ENCODE peak calls at places on chromosomes 6 and 20, in four cellular contexts. H, K, Y and L are unnamed samples.

GRCh38 chr6:18155273-18155863 is at the start of gene KDM1B:
- DNase-seq in H (peak; percentile 100), K (peak; percentile 86), Y (peak; percentile 96), L (peak; percentile 99)

GRCh38 chr6:18044108-18044783 is 56.8 kb upstream of the KIF13A start:
- DNase-seq in H (no peak), K (no peak), Y (no peak), L (no peak)

GRCh38 chr6:18076231-18076630 is 46.2 kb downstream of the NHLRC1 start:
- DNase-seq in H (no peak), K (no peak), Y (no peak), L (no peak)

GRCh38 chr20:63314015-63314471 is 21.1 kb downstream of the COL20A1 start:
- DNase-seq in H (no peak), K (no peak), Y (no peak), L (no peak)

GRCh38 chr6:80457044-80457933 is 350.8 kb downstream of the BCKDHB start:
- DNase-seq in H (no peak), K (no peak), Y (no peak), L (no peak)

GRCh38 chr6:132712366-132712765 is 1.5 kb downstream of the VNN1 start:
- DNase-seq in H (no peak), K (no peak), Y (no peak), L (no peak)

GRCh38 chr20:39259010-39259803 is 297.1 kb downstream of the DHX35 start:
- DNase-seq in H (no peak), K (no peak), Y (no peak), L (no peak)

GRCh38 chr20:42024653-42025052 is 406.5 kb upstream of the CHD6 start:
- DNase-seq in H (no peak), K (no peak), Y (no peak), L (peak; percentile 69)

GRCh38 chr6:17589402-17590116 is 10.5 kb upstream of the FAM8A1 start:
- DNase-seq in H (no peak), K (no peak), Y (peak; percentile 24), L (no peak)

GRCh38 chr6:16239090-16239797 is 857 bp downstream of the GMPR start:
- DNase-seq in H (no peak), K (no peak), Y (no peak), L (peak; percentile 30)

GRCh38 chr20:54194724-54195438 is 13.0 kb upstream of the PFDN4 start:
- DNase-seq in H (no peak), K (no peak), Y (peak; percentile 100), L (no peak)

GRCh38 chr6:132003516-132004178 is 52.5 kb upstream of the CCN2 start:
- DNase-seq in H (no peak), K (no peak), Y (no peak), L (no peak)

GRCh38 chr6:109182590-109182989 is 87.3 kb downstream of the CEP57L1 start:
- DNase-seq in H (no peak), K (no peak), Y (peak; percentile 31), L (no peak)

GRCh38 chr6:11069760-11070159 is 23.9 kb upstream of the SMIM13 start:
- DNase-seq in H (peak; percentile 24), K (no peak), Y (no peak), L (no peak)

GRCh38 chr20:43721429-43722152 is 5.2 kb downstream of the GTSF1L start:
- DNase-seq in H (no peak), K (no peak), Y (no peak), L (peak; percentile 20)

GRCh38 chr6:42841844-42842584 is 37.4 kb upstream of the RPL7L1 start:
- DNase-seq in H (no peak), K (no peak), Y (no peak), L (no peak)

GRCh38 chr6:97133071-97133470 is 149.9 kb downstream of the MMS22L start:
- DNase-seq in H (no peak), K (no peak), Y (no peak), L (no peak)

GRCh38 chr6:126030045-126030444 is 43.7 kb downstream of the TRMT11 start:
- DNase-seq in H (no peak), K (no peak), Y (no peak), L (no peak)

GRCh38 chr6:112979830-112980229 is 632.7 kb downstream of the RFPL4B start:
- DNase-seq in H (no peak), K (no peak), Y (no peak), L (no peak)

GRCh38 chr6:121932071-121933009 is 467.1 kb upstream of the HSF2 start:
- DNase-seq in H (no peak), K (no peak), Y (peak; percentile 10), L (peak; percentile 69)

GRCh38 chr6:136728976-136729515 is 63.2 kb downstream of the MAP3K5 start:
- DNase-seq in H (no peak), K (no peak), Y (no peak), L (no peak)

GRCh38 chr20:21156266-21156665 is 30.4 kb downstream of the KIZ start:
- DNase-seq in H (no peak), K (no peak), Y (no peak), L (no peak)

GRCh38 chr20:33132858-33133615 is 34.9 kb upstream of the BPIFA2 start:
- DNase-seq in H (no peak), K (no peak), Y (no peak), L (peak; percentile 21)

GRCh38 chr6:169959129-169960002 is 207.9 kb downstream of the ERMARD start:
- DNase-seq in H (no peak), K (no peak), Y (no peak), L (no peak)

GRCh38 chr20:1800777-1801176 is 94.4 kb upstream of the SIRPA start:
- DNase-seq in H (no peak), K (no peak), Y (no peak), L (no peak)

GRCh38 chr6:18820725-18821124 is 433.6 kb downstream of the RNF144B start:
- DNase-seq in H (no peak), K (no peak), Y (no peak), L (peak; percentile 19)

GRCh38 chr6:137039010-137039409 is 5.8 kb downstream of the IL20RA start:
- DNase-seq in H (no peak), K (no peak), Y (no peak), L (no peak)

GRCh38 chr20:45100563-45101245 is at the start of gene KCNS1:
- DNase-seq in H (peak; percentile 31), K (no peak), Y (peak; percentile 25), L (peak; percentile 79)

DNA sequence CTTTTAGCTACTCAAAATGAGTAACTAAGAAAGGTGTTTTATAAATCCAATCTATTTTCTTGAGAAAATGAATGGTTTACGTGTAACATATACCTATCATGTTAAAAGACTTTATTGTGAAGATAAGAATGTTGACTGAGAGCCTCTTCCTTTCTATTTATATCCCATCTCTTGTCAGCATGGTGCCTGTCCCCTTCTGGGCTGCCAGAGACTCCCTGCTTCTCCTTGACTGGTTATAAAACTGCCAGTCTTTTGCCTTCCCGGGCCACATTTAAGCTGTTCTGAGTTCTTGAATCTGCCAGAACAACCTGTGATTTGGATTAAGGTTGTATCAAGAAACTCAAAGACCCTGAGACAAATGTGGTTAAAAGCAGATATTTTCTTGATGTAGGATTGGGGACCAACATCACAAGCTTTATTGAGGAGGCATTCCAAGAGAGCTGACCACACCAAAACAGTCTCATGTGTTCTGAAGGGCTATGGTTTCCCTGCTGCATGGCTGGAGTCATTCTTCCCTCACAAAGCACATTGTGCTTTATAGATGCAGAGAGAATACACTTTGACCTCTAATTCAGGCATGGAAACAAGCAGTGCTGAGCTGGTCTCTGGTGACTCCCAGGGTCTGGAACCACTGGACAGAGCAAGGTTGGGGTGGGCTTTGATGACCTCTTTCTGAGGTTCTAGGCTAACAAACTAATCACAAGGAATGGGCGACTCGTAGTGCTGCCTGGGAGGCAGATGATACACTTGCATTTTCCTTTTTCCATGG is 204.9 kb upstream of the PREP start:
- DNase-seq in H (no peak), K (no peak), Y (no peak), L (no peak)
- TF ChIP-seq ATF3 in H (no peak), K (no peak), Y (no peak), L (no peak)

DNA sequence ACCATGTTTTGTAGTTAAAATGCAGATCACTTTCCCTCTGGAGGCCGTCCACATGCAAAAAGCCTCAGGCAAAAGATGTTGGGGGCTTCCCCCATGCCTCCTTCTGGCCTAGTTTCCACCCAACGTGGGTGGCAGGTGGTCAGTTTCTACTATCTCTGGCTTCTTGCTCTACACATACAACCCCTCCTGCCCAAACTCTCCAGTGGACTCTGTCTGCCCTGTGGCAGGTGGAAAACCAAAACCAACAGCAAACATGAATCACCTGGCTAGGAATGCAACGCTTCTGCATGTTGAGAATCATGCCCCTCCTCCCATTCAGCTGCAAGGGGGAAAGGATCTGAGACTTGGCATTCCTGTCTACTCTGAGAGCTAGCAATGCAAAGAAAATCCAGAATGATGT is 94.8 kb downstream of the MBOAT1 start:
- DNase-seq in H (no peak), K (no peak), Y (no peak), L (peak; percentile 16)
- TF ChIP-seq CBFB in H (no peak), K (no peak), Y (no peak), L (no peak)

GRCh38 chr20:49581482-49581881 is 13.5 kb upstream of the PTGIS start:
- DNase-seq in H (no peak), K (no peak), Y (no peak), L (no peak)

GRCh38 chr20:49579195-49579594 is 11.3 kb upstream of the PTGIS start:
- DNase-seq in H (no peak), K (no peak), Y (no peak), L (no peak)

GRCh38 chr20:49580818-49581174 is 12.9 kb upstream of the PTGIS start:
- DNase-seq in H (no peak), K (no peak), Y (no peak), L (no peak)

GRCh38 chr20:49578436-49578835 is 10.5 kb upstream of the PTGIS start:
- DNase-seq in H (no peak), K (no peak), Y (no peak), L (no peak)

GRCh38 chr20:49579874-49580817 is 12.2 kb upstream of the PTGIS start:
- DNase-seq in H (no peak), K (no peak), Y (peak; percentile 61), L (no peak)
- TF ChIP-seq ATF3 in H (no peak), K (no peak), Y (no peak), L (no peak)

DNA sequence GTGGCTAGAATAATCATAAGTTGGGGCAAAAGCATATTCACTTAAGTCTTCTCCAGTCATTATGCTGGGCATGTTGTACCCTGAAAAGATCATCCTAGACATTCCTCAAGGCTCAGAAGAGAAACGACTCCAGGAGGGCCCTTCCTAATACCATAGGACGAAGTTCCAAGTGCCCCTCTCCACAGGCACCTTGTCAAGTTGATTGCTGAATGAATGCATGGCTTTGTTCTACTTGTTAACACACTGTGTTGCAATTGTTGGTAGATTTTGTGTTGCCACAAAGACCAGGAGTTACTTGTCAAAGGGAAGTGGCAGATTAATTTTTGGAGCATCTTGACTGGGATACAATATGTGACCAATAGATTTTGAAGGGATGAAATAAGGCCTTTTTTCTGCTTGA is 194.3 kb upstream of the SMLR1 start:
- DNase-seq in H (no peak), K (no peak), Y (no peak), L (peak; percentile 14)
- TF ChIP-seq CBFB in H (no peak), K (no peak), Y (no peak), L (no peak)